ENCODE peak calls at places on chromosome 22, in nine cellular contexts. A is kidney tubule cell; J is activated CD8-positive, alpha-beta memory T cell treated with anti-CD3 and anti-CD28 coated beads for 24 hours; X is MCF 10A; Z is amniotic epithelial cell; V is right atrium auricular region; T is activated CD4-positive, alpha-beta T cell treated with anti-CD3 and anti-CD28 coated beads for 48 hours; E is nucleus accumbens; Y is occipital lobe. M is an unnamed sample.

GRCh38 chr22:49938565-49939136 is 20.2 kb downstream of the CRELD2 start:
- DNase-seq in X (no peak), T (no peak), J (no peak), A (no peak), Z (no peak), E (no peak), Y (no peak), V (no peak), M (no peak)

GRCh38 chr22:37154925-37155712 is 5.4 kb upstream of the IL2RB start:
- DNase-seq in A (peak; percentile 34), T (peak; percentile 47), E (no peak), J (no peak), X (no peak), V (no peak), Z (peak; percentile 15), Y (no peak), M (no peak)

GRCh38 chr22:18034076-18034475 is 9.7 kb upstream of the MICAL3 start:
- DNase-seq in A (peak; percentile 50), J (no peak), T (no peak), E (no peak), Y (no peak), Z (no peak), X (no peak), V (no peak), M (no peak)

GRCh38 chr22:26670459-26670858 is 13.1 kb downstream of the MIAT start:
- DNase-seq in J (no peak), X (no peak), E (no peak), V (no peak), Y (no peak), A (no peak), T (no peak), Z (no peak), M (no peak)

GRCh38 chr22:47586038-47586437 is 823.6 kb downstream of the TBC1D22A start:
- DNase-seq in Y (no peak), X (no peak), A (peak; percentile 35), T (no peak), J (no peak), V (no peak), E (no peak), Z (no peak), M (no peak)

GRCh38 chr22:27985323-27986275 is 66.5 kb upstream of the PITPNB start:
- DNase-seq in E (no peak), Y (no peak), Z (no peak), A (no peak), X (no peak), V (peak; percentile 46), J (peak; percentile 26), T (no peak), M (no peak)

GRCh38 chr22:27242917-27243589 is 558.5 kb downstream of the MN1 start:
- DNase-seq in Z (no peak), V (no peak), Y (no peak), A (no peak), X (no peak), T (no peak), E (no peak), J (no peak), M (no peak)

GRCh38 chr22:44975444-44976262 is 34.2 kb downstream of the PHF21B start:
- DNase-seq in X (peak; percentile 91), Z (peak; percentile 57), J (peak; percentile 80), T (peak; percentile 91), V (no peak), E (peak; percentile 5), A (peak; percentile 80), Y (peak; percentile 29), M (peak; percentile 91)

GRCh38 chr22:46660604-46661201 is 40.5 kb downstream of the GRAMD4 start:
- DNase-seq in X (peak; percentile 58), T (no peak), Y (no peak), E (no peak), A (peak; percentile 15), J (no peak), V (no peak), Z (no peak), M (no peak)

GRCh38 chr22:19271273-19271855 is 20.2 kb downstream of the CLTCL1 start:
- DNase-seq in V (no peak), J (no peak), Y (no peak), Z (no peak), T (no peak), X (no peak), E (no peak), A (no peak), M (peak; percentile 3)

GRCh38 chr22:17430298-17430900 is 61.1 kb downstream of the CECR2 start:
- DNase-seq in Z (peak; percentile 37), V (no peak), Y (no peak), E (no peak), J (no peak), T (no peak), X (peak; percentile 41), A (no peak), M (no peak)

GRCh38 chr22:49322231-49322630 is 505.4 kb downstream of the BRD1 start:
- DNase-seq in T (no peak), X (no peak), Z (no peak), J (peak; percentile 30), V (peak; percentile 13), A (no peak), Y (no peak), E (no peak), M (peak; percentile 55)

GRCh38 chr22:25485626-25486545 is 78.6 kb upstream of the GRK3 start:
- DNase-seq in Y (no peak), T (peak; percentile 44), Z (no peak), X (no peak), E (no peak), A (peak; percentile 52), J (no peak), V (no peak), M (no peak)

GRCh38 chr22:50306753-50307749 is at the start of gene PLXNB2:
- DNase-seq in A (peak; percentile 86), Z (peak; percentile 85), E (no peak), T (peak; percentile 28), J (no peak), X (peak; percentile 70), V (no peak), Y (peak; percentile 81), M (peak; percentile 87)

GRCh38 chr22:23067691-23068090 is 2.6 kb upstream of the GNAZ start:
- DNase-seq in J (peak; percentile 51), V (no peak), X (no peak), T (peak; percentile 0), E (no peak), Y (no peak), A (no peak), Z (no peak), M (no peak)

GRCh38 chr22:24337894-24338645 is 67.4 kb downstream of the SPECC1L start:
- DNase-seq in A (no peak), T (no peak), J (no peak), Y (no peak), X (no peak), Z (no peak), V (no peak), E (no peak), M (no peak)

GRCh38 chr22:38109391-38110000 is 988 bp downstream of the BAIAP2L2 start:
- DNase-seq in Y (no peak), Z (no peak), T (peak; percentile 15), E (no peak), A (no peak), V (no peak), X (no peak), J (no peak), M (peak; percentile 69)